ENCODE peak calls at places on chromosomes 1 and 21, in five cellular contexts. One of them, this sample, is unnamed.

GRCh38 chr1:233597489-233597901 is 16.4 kb upstream of the KCNK1 start:
- DNase-seq in K562: no peak
- DNase-seq in HepG2: no peak
- DNase-seq in H1: no peak
- DNase-seq in GM12878: peak
- DNase-seq in this sample: no peak

GRCh38 chr1:114135806-114136205 is 17.9 kb downstream of the SYT6 start:
- DNase-seq in GM12878: no peak
- DNase-seq in H1: no peak
- DNase-seq in HepG2: no peak
- DNase-seq in K562: no peak
- DNase-seq in this sample: no peak

GRCh38 chr1:39971138-39971537 is 16.2 kb downstream of the MFSD2A start:
- DNase-seq in H1: no peak
- DNase-seq in GM12878: no peak
- DNase-seq in K562: no peak
- DNase-seq in HepG2: no peak
- DNase-seq in this sample: no peak

GRCh38 chr1:163163861-163164582 is 38.7 kb downstream of the RGS5 start:
- DNase-seq in K562: no peak
- DNase-seq in GM12878: no peak
- DNase-seq in H1: no peak
- DNase-seq in HepG2: no peak
- DNase-seq in this sample: no peak

GRCh38 chr1:209618756-209619420 is 33.3 kb downstream of the LAMB3 start:
- DNase-seq in GM12878: no peak
- DNase-seq in HepG2: no peak
- DNase-seq in K562: no peak
- DNase-seq in H1: no peak
- DNase-seq in this sample: no peak

GRCh38 chr1:151287767-151288500 is 5.8 kb downstream of the ZNF687 start:
- DNase-seq in H1: no peak
- DNase-seq in HepG2: no peak
- DNase-seq in K562: no peak
- DNase-seq in GM12878: no peak
- DNase-seq in this sample: no peak

GRCh38 chr1:185308126-185308525 is 8.9 kb downstream of the IVNS1ABP start:
- DNase-seq in K562: no peak
- DNase-seq in GM12878: no peak
- DNase-seq in H1: no peak
- DNase-seq in HepG2: no peak
- DNase-seq in this sample: no peak

GRCh38 chr1:177439301-177439700 is 268.5 kb downstream of the BRINP2 start:
- DNase-seq in K562: no peak
- DNase-seq in HepG2: no peak
- DNase-seq in H1: no peak
- DNase-seq in GM12878: no peak
- DNase-seq in this sample: no peak

GRCh38 chr1:2206813-2207488 is 12.4 kb upstream of the FAAP20 start:
- DNase-seq in HepG2: no peak
- DNase-seq in H1: no peak
- DNase-seq in GM12878: no peak
- DNase-seq in K562: peak
- DNase-seq in this sample: no peak

GRCh38 chr1:245599413-245600174 is 444.8 kb downstream of the KIF26B start:
- DNase-seq in HepG2: no peak
- DNase-seq in K562: no peak
- DNase-seq in GM12878: no peak
- DNase-seq in H1: no peak
- DNase-seq in this sample: no peak

GRCh38 chr1:26555550-26555981 is 26.0 kb downstream of the RPS6KA1 start:
- DNase-seq in GM12878: no peak
- DNase-seq in H1: no peak
- DNase-seq in HepG2: peak
- DNase-seq in K562: peak
- DNase-seq in this sample: no peak

GRCh38 chr1:178541829-178542553 is 29.1 kb downstream of the TEX35 start:
- DNase-seq in GM12878: no peak
- DNase-seq in HepG2: peak
- DNase-seq in H1: no peak
- DNase-seq in K562: peak
- DNase-seq in this sample: peak

GRCh38 chr1:16070640-16071355 is 2.7 kb downstream of the FAM131C start:
- DNase-seq in HepG2: no peak
- DNase-seq in H1: no peak
- DNase-seq in K562: no peak
- DNase-seq in GM12878: no peak
- DNase-seq in this sample: no peak

GRCh38 chr1:151104630-151105029 is 34.1 kb downstream of the GABPB2 start:
- DNase-seq in HepG2: no peak
- DNase-seq in GM12878: no peak
- DNase-seq in K562: no peak
- DNase-seq in H1: no peak
- DNase-seq in this sample: no peak

GRCh38 chr1:198809247-198809646 is 170.4 kb downstream of the PTPRC start:
- DNase-seq in HepG2: no peak
- DNase-seq in GM12878: no peak
- DNase-seq in K562: no peak
- DNase-seq in H1: no peak
- DNase-seq in this sample: no peak

GRCh38 chr1:169809370-169810095 is 14.8 kb upstream of the METTL18 start:
- DNase-seq in GM12878: no peak
- DNase-seq in K562: peak
- DNase-seq in HepG2: peak
- DNase-seq in H1: no peak
- DNase-seq in this sample: peak

GRCh38 chr21:42574234-42575027 is 60.8 kb downstream of the SLC37A1 start:
- DNase-seq in K562: peak
- DNase-seq in GM12878: no peak
- DNase-seq in HepG2: peak
- DNase-seq in H1: no peak
- DNase-seq in this sample: no peak

GRCh38 chr1:13930151-13930550 is 230.2 kb downstream of the PRDM2 start:
- DNase-seq in GM12878: no peak
- DNase-seq in K562: peak
- DNase-seq in HepG2: peak
- DNase-seq in H1: peak
- DNase-seq in this sample: peak

GRCh38 chr21:41090981-41091380 is 77.0 kb upstream of the BACE2 start:
- DNase-seq in H1: no peak
- DNase-seq in K562: no peak
- DNase-seq in HepG2: no peak
- DNase-seq in GM12878: no peak
- DNase-seq in this sample: no peak

GRCh38 chr1:22830131-22830566 is 119.5 kb downstream of the EPHB2 start:
- DNase-seq in GM12878: no peak
- DNase-seq in H1: no peak
- DNase-seq in HepG2: no peak
- DNase-seq in K562: no peak
- DNase-seq in this sample: no peak

GRCh38 chr1:24720152-24720551 is 25.1 kb upstream of the CLIC4 start:
- DNase-seq in HepG2: peak
- DNase-seq in GM12878: no peak
- DNase-seq in H1: no peak
- DNase-seq in K562: no peak
- DNase-seq in this sample: no peak

GRCh38 chr1:113394863-113395259 is 4.5 kb downstream of the MAGI3 start:
- DNase-seq in H1: no peak
- DNase-seq in HepG2: no peak
- DNase-seq in K562: no peak
- DNase-seq in GM12878: no peak
- DNase-seq in this sample: no peak

DNA sequence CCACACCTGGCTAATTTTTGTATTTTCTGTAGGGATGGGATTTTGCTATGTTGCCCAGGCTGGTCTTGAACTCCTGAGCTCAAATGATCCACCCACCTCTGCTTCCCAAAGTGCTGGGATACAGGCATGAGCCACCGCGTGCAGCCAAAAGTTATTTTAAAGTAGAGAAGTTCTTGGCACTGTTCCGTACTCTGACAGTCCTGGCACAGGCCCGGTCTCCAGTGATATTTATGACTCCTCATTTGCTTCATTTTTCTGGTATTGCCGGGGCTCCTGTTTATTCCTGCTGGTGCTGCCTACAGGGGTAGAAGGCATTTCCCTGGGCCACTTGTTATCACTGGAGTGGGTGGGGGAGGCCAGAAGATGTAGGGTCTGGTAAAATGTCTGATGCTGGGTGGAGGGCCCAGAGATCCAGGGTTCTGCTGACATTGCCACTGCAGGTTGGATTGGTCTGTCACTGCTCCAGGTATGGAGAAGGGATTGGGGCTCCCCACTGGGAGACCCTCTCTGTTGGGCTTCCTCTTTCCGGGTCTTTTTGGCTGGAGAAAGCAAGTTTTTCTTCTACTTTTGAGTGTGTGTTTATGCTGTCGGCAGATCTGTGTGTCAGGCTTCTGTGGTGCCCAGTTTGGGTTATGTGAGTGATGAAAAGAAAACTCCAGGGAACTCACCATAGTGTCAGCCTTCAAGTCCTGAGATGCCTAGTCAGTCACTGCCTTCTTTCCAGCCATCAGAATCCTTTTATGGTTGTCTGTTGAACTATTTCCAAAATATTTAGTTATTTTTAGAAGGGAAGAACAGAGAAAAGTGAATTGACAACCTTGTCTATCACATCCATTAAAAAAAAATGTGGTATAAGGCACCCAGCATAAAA is 4.5 kb downstream of the MROH7 start:
- DNase-seq in HepG2: no peak
- DNase-seq in H1: no peak
- DNase-seq in GM12878: no peak
- DNase-seq in K562: no peak
- DNase-seq in this sample: no peak
- TF ChIP-seq EZH2 in HepG2: no peak
- TF ChIP-seq EZH2 in H1: no peak
- TF ChIP-seq EZH2 in GM12878: no peak
- TF ChIP-seq EZH2 in K562: no peak
- TF ChIP-seq EZH2 in this sample: no peak

DNA sequence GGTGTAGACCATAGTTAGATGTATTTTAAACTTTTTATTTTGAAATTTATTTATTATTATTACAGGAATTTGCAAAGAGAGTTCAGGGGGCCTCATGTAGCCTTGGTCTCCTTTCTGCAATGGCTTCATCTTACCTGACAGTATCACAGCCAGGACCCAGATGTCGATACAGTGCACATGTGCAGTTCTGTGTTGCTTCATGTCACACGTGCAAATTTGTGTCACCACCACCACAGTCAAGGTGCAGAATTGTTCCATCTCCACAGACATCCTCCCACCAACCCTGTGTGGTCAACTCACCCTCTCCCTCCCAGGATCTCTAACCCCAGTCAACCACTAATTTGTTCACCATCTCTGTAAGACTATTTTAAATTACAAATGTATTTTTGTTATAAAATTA is 184.5 kb downstream of the CAMTA1 start:
- DNase-seq in K562: no peak
- DNase-seq in HepG2: no peak
- DNase-seq in GM12878: no peak
- DNase-seq in H1: no peak
- DNase-seq in this sample: no peak
- TF ChIP-seq CREB1 in K562: no peak
- TF ChIP-seq CREB1 in HepG2: no peak
- TF ChIP-seq CREB1 in GM12878: no peak
- TF ChIP-seq CREB1 in H1: no peak
- TF ChIP-seq CREB1 in this sample: no peak

GRCh38 chr1:1183833-1184775 is 10.4 kb downstream of the TTLL10 start:
- DNase-seq in K562: no peak
- DNase-seq in H1: no peak
- DNase-seq in HepG2: no peak
- DNase-seq in GM12878: no peak
- DNase-seq in this sample: peak

GRCh38 chr1:1181938-1182410 is 8.3 kb downstream of the TTLL10 start:
- DNase-seq in GM12878: no peak
- DNase-seq in HepG2: no peak
- DNase-seq in H1: no peak
- DNase-seq in K562: no peak
- DNase-seq in this sample: peak

GRCh38 chr1:1181129-1181937 is 7.7 kb downstream of the TTLL10 start:
- DNase-seq in H1: no peak
- DNase-seq in K562: no peak
- DNase-seq in HepG2: no peak
- DNase-seq in GM12878: no peak
- DNase-seq in this sample: no peak

GRCh38 chr1:1183221-1183747 is 9.6 kb downstream of the TTLL10 start:
- DNase-seq in K562: no peak
- DNase-seq in H1: no peak
- DNase-seq in HepG2: no peak
- DNase-seq in GM12878: no peak
- DNase-seq in this sample: peak

DNA sequence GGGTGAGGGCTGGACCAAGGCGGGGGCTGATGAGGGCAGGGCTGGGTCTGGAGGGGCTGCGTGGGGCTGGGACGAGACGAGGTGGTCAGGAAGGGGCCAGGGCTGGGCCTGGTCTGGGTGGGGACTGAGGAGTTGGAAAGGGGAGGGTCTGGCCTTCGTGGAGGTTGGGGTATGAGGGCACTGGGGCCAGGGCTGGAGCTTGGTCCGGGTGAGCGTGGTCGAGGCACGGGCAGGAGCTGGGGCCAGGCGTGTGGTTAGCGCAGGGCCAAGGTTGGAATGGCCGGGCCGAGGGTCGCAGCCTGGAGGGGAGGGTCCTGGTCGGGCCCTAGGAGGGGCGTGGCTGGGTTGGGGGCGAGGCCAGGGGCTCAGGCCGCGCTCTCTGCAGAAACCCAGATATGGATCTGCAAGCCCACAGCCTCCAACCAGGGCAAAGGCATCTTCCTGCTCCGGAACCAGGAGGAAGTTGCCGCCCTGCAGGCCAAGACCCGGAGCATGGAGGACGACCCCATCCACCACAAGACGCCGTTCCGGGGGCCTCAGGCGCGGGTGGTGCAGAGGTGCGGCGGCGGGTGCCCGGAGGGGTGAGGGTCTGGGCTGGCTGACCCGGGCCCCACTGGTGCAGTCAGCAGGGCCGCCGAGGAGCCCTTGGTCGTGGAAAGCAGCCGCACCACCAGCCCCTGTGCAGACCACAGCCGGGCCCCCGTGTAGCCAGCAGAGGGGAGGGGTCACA is 9.0 kb downstream of the TTLL10 start:
- DNase-seq in GM12878: no peak
- DNase-seq in HepG2: no peak
- DNase-seq in H1: no peak
- DNase-seq in K562: no peak
- DNase-seq in this sample: peak
- TF ChIP-seq POLR2AphosphoS5 in GM12878: no peak
- TF ChIP-seq POLR2AphosphoS5 in HepG2: no peak
- TF ChIP-seq POLR2AphosphoS5 in H1: no peak
- TF ChIP-seq POLR2AphosphoS5 in K562: no peak
- TF ChIP-seq POLR2AphosphoS5 in this sample: no peak

DNA sequence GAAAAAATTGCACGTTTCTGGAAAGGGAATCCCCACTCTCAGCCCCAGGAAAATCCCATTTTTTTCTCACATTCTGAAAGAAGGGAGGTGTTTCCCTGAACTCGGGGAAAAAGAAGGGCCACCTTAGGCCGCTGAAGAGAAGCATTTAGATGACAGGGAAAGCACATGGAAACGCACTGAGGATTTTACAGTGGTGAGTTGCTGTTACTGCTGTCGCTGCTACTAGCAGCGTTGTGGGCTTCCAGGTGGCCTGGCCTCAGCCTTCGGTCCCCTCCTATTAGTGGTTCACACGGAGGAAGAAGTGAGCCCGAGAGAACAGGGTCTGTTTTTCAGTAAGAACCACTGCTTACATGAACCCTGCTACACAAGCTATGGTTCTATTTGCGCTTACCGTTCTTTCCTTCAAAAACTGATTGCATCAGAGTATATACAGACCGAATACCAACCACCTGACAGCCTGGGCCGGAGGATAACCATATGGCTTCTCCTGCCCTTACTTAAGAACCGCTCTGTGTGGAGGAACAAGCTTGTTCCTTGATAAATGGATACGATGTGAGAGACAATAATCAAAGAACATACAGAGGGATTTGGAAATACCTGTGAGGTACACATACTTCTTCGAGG is 986 bp upstream of the KCNT2 start:
- DNase-seq in HepG2: peak
- DNase-seq in H1: peak
- DNase-seq in K562: peak
- DNase-seq in GM12878: no peak
- DNase-seq in this sample: peak
- TF ChIP-seq EZH2 in HepG2: no peak
- TF ChIP-seq EZH2 in H1: no peak
- TF ChIP-seq EZH2 in K562: no peak
- TF ChIP-seq EZH2 in GM12878: no peak
- TF ChIP-seq EZH2 in this sample: no peak